ENCODE peak calls at places on chromosomes 6 and 20, in four cellular contexts. One of them, this sample, is unnamed.

GRCh38 chr6:54856137-54856536 is 9.6 kb downstream of the FAM83B start:
- DNase-seq in PC-3: no peak
- DNase-seq in GM23248: no peak
- DNase-seq in hepatocyte: peak
- DNase-seq in this sample: peak

GRCh38 chr20:63167026-63167917 is 48.7 kb downstream of the YTHDF1 start:
- DNase-seq in hepatocyte: no peak
- DNase-seq in GM23248: peak
- DNase-seq in PC-3: peak
- DNase-seq in this sample: no peak

GRCh38 chr20:3766832-3767433 is 620 bp downstream of the ADISSP start:
- DNase-seq in PC-3: peak
- DNase-seq in GM23248: peak
- DNase-seq in hepatocyte: no peak
- DNase-seq in this sample: no peak

GRCh38 chr20:3660262-3661059 is 2.7 kb downstream of the GFRA4 start:
- DNase-seq in GM23248: peak
- DNase-seq in PC-3: no peak
- DNase-seq in hepatocyte: no peak
- DNase-seq in this sample: no peak

GRCh38 chr20:48791014-48791413 is 36.8 kb downstream of the PREX1 start:
- DNase-seq in hepatocyte: no peak
- DNase-seq in PC-3: peak
- DNase-seq in GM23248: peak
- DNase-seq in this sample: no peak

GRCh38 chr6:71181565-71181964 is 107.0 kb upstream of the OGFRL1 start:
- DNase-seq in hepatocyte: peak
- DNase-seq in GM23248: peak
- DNase-seq in PC-3: peak
- DNase-seq in this sample: no peak

GRCh38 chr6:163147988-163148387 is 266.5 kb upstream of the QKI start:
- DNase-seq in PC-3: peak
- DNase-seq in hepatocyte: no peak
- DNase-seq in GM23248: no peak
- DNase-seq in this sample: no peak

GRCh38 chr6:44820366-44821158 is 433.1 kb downstream of the CDC5L start:
- DNase-seq in PC-3: peak
- DNase-seq in GM23248: peak
- DNase-seq in hepatocyte: no peak
- DNase-seq in this sample: no peak

GRCh38 chr6:37758647-37759046 is 60.9 kb upstream of the ZFAND3 start:
- DNase-seq in GM23248: no peak
- DNase-seq in hepatocyte: no peak
- DNase-seq in PC-3: no peak
- DNase-seq in this sample: no peak

GRCh38 chr6:118860880-118861279 is 33.1 kb upstream of the ASF1A start:
- DNase-seq in GM23248: no peak
- DNase-seq in PC-3: no peak
- DNase-seq in hepatocyte: no peak
- DNase-seq in this sample: no peak

GRCh38 chr20:23721962-23722361 is 28.8 kb downstream of the CST1 start:
- DNase-seq in PC-3: no peak
- DNase-seq in hepatocyte: no peak
- DNase-seq in GM23248: no peak
- DNase-seq in this sample: no peak

GRCh38 chr20:58891076-58891685 is 38.7 kb downstream of the GNAS start:
- DNase-seq in GM23248: peak
- DNase-seq in hepatocyte: peak
- DNase-seq in PC-3: peak
- DNase-seq in this sample: peak

GRCh38 chr6:3795836-3796395 is 44.4 kb upstream of the PXDC1 start:
- DNase-seq in GM23248: no peak
- DNase-seq in hepatocyte: no peak
- DNase-seq in PC-3: no peak
- DNase-seq in this sample: no peak

GRCh38 chr20:44945261-44945660 is 14.9 kb downstream of the TOMM34 start:
- DNase-seq in GM23248: no peak
- DNase-seq in PC-3: no peak
- DNase-seq in hepatocyte: no peak
- DNase-seq in this sample: no peak
- H3K4me2 ChIP-seq in GM23248: no peak
- H3K4me2 ChIP-seq in PC-3: no peak
- H3K4me2 ChIP-seq in hepatocyte: no peak
- H3K4me2 ChIP-seq in this sample: no peak

DNA sequence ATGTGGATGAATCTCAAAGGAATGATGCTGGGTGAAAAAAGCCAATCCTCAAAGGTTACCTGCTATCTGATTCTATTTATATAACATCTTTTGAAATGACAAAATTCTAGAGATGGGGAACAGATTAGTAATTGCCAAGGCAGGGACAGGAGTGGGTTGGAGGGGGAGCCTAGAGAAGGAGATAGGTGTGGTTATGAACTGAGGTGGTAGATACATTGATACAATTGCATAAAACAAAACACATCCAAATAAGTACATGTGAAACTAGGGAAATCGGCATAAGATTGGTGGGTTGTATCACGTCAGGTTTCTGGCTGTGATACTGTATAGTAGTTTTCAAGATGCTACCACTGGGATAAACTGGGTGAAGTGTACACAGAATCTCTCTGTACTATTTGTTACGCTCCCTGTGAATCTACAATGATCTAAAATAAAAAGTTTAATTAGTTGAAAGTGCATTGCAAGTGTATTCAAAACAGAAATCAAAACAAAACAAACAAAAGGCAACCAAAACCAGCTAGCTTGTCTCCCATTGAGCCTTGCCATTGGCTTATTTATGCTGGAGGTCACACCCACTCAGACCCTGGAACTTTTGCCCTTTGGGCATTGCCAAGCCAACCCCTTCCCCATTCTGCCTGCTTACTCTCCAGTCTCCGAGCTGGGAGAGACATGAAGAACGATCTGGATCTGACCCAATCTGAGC is 27.8 kb downstream of the PPP1R16B start:
- DNase-seq in hepatocyte: no peak
- DNase-seq in PC-3: no peak
- DNase-seq in GM23248: no peak
- DNase-seq in this sample: no peak
- H3K4me2 ChIP-seq in hepatocyte: no peak
- H3K4me2 ChIP-seq in PC-3: no peak
- H3K4me2 ChIP-seq in GM23248: no peak
- H3K4me2 ChIP-seq in this sample: no peak

DNA sequence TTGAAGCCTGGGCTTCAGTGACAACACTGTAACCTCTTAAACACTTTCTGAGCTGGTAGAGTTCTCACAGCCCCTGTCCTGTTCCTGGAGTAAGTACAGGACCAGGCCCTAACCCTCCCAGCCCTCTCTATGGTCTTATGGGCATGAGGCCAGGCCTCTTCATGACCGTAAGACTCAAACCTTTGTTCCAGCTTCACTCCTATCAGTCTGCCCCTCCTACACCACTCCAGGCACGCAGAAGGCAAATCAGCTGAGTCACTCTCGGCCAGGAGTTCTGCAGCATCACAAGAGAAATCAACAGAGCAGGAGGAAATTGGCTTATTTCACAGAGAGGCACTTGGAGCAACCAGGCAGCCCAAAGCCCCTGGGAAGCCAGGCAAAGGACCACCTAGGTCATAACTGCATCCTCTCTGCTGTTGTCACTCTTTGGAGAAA is 25.3 kb upstream of the CHD6 start:
- DNase-seq in PC-3: peak
- DNase-seq in hepatocyte: peak
- DNase-seq in GM23248: peak
- DNase-seq in this sample: no peak
- H3K4me2 ChIP-seq in PC-3: peak
- H3K4me2 ChIP-seq in hepatocyte: no peak
- H3K4me2 ChIP-seq in GM23248: no peak
- H3K4me2 ChIP-seq in this sample: no peak

GRCh38 chr6:139483082-139483481 is 108.6 kb upstream of the CITED2 start:
- DNase-seq in hepatocyte: no peak
- DNase-seq in GM23248: no peak
- DNase-seq in PC-3: no peak
- DNase-seq in this sample: no peak
- H3K4me2 ChIP-seq in hepatocyte: no peak
- H3K4me2 ChIP-seq in GM23248: no peak
- H3K4me2 ChIP-seq in PC-3: no peak
- H3K4me2 ChIP-seq in this sample: no peak

GRCh38 chr6:52336919-52337561 is 24.9 kb upstream of the PAQR8 start:
- DNase-seq in GM23248: no peak
- DNase-seq in PC-3: no peak
- DNase-seq in hepatocyte: no peak
- DNase-seq in this sample: no peak
- H3K4me2 ChIP-seq in GM23248: no peak
- H3K4me2 ChIP-seq in PC-3: peak
- H3K4me2 ChIP-seq in hepatocyte: no peak
- H3K4me2 ChIP-seq in this sample: no peak

GRCh38 chr6:83250235-83250634 is 57.1 kb downstream of the RWDD2A start:
- DNase-seq in hepatocyte: no peak
- DNase-seq in GM23248: no peak
- DNase-seq in PC-3: no peak
- DNase-seq in this sample: no peak

GRCh38 chr6:83258517-83258916 is 65.4 kb downstream of the RWDD2A start:
- DNase-seq in PC-3: no peak
- DNase-seq in GM23248: no peak
- DNase-seq in hepatocyte: no peak
- DNase-seq in this sample: no peak

GRCh38 chr6:83257791-83258190 is 64.6 kb downstream of the RWDD2A start:
- DNase-seq in PC-3: no peak
- DNase-seq in GM23248: no peak
- DNase-seq in hepatocyte: no peak
- DNase-seq in this sample: no peak

GRCh38 chr6:83247471-83247870 is 54.3 kb downstream of the RWDD2A start:
- DNase-seq in hepatocyte: no peak
- DNase-seq in GM23248: no peak
- DNase-seq in PC-3: no peak
- DNase-seq in this sample: no peak

GRCh38 chr6:83252717-83253116 is 59.6 kb downstream of the RWDD2A start:
- DNase-seq in hepatocyte: no peak
- DNase-seq in PC-3: peak
- DNase-seq in GM23248: peak
- DNase-seq in this sample: no peak
- H3K4me2 ChIP-seq in hepatocyte: no peak
- H3K4me2 ChIP-seq in PC-3: peak
- H3K4me2 ChIP-seq in GM23248: no peak
- H3K4me2 ChIP-seq in this sample: no peak

GRCh38 chr20:51230727-51231126 is 207.8 kb upstream of the KCNG1 start:
- DNase-seq in PC-3: no peak
- DNase-seq in GM23248: no peak
- DNase-seq in hepatocyte: no peak
- DNase-seq in this sample: no peak
- H3K4me2 ChIP-seq in PC-3: peak
- H3K4me2 ChIP-seq in GM23248: no peak
- H3K4me2 ChIP-seq in hepatocyte: no peak
- H3K4me2 ChIP-seq in this sample: no peak

GRCh38 chr6:158808918-158809678 is 10.1 kb downstream of the EZR start:
- DNase-seq in hepatocyte: no peak
- DNase-seq in PC-3: no peak
- DNase-seq in GM23248: peak
- DNase-seq in this sample: no peak
- H3K4me2 ChIP-seq in hepatocyte: peak
- H3K4me2 ChIP-seq in PC-3: no peak
- H3K4me2 ChIP-seq in GM23248: no peak
- H3K4me2 ChIP-seq in this sample: no peak

GRCh38 chr6:16766043-16766521 is 4.8 kb upstream of the ATXN1 start:
- DNase-seq in PC-3: peak
- DNase-seq in GM23248: peak
- DNase-seq in hepatocyte: peak
- DNase-seq in this sample: peak
- H3K4me2 ChIP-seq in PC-3: peak
- H3K4me2 ChIP-seq in GM23248: peak
- H3K4me2 ChIP-seq in hepatocyte: no peak
- H3K4me2 ChIP-seq in this sample: peak

This sample was measured in MM.1S.